ENCODE peak calls at places on chromosomes 4 and X, in eight cellular contexts. One of them, this sample, is unnamed.

GRCh38 chr4:84688605-84689004 is 105.7 kb downstream of the CDS1 start:
- DNase-seq in dorsolateral prefrontal cortex: no peak
- DNase-seq in GM06990: no peak
- DNase-seq in choroid plexus epithelial cell: no peak
- DNase-seq in Panc1: no peak
- DNase-seq in AG09309: no peak
- DNase-seq in lower leg skin: no peak
- DNase-seq in astrocyte of the cerebellum: no peak
- DNase-seq in this sample: no peak

GRCh38 chrX:78029663-78030062 is 60.2 kb upstream of the PGAM4 start:
- DNase-seq in choroid plexus epithelial cell: peak; percentile 54
- DNase-seq in AG09309: peak; percentile 4
- DNase-seq in dorsolateral prefrontal cortex: peak; percentile 46
- DNase-seq in GM06990: no peak
- DNase-seq in lower leg skin: no peak
- DNase-seq in astrocyte of the cerebellum: peak; percentile 3
- DNase-seq in Panc1: no peak
- DNase-seq in this sample: no peak

GRCh38 chrX:22389544-22390243 is 117.0 kb downstream of the CBLL2 start:
- DNase-seq in dorsolateral prefrontal cortex: no peak
- DNase-seq in Panc1: no peak
- DNase-seq in astrocyte of the cerebellum: peak; percentile 51
- DNase-seq in lower leg skin: no peak
- DNase-seq in GM06990: no peak
- DNase-seq in choroid plexus epithelial cell: peak; percentile 80
- DNase-seq in AG09309: no peak
- DNase-seq in this sample: no peak

GRCh38 chr4:8747896-8748575 is 123.6 kb downstream of the HMX1 start:
- DNase-seq in lower leg skin: no peak
- DNase-seq in choroid plexus epithelial cell: no peak
- DNase-seq in dorsolateral prefrontal cortex: no peak
- DNase-seq in GM06990: no peak
- DNase-seq in astrocyte of the cerebellum: no peak
- DNase-seq in Panc1: no peak
- DNase-seq in AG09309: no peak
- DNase-seq in this sample: no peak

GRCh38 chr4:103720661-103721060 is 876 bp upstream of the TACR3 start:
- DNase-seq in GM06990: no peak
- DNase-seq in AG09309: no peak
- DNase-seq in choroid plexus epithelial cell: no peak
- DNase-seq in dorsolateral prefrontal cortex: no peak
- DNase-seq in lower leg skin: no peak
- DNase-seq in Panc1: no peak
- DNase-seq in astrocyte of the cerebellum: no peak
- DNase-seq in this sample: no peak

GRCh38 chr4:2660596-2661211 is 95.4 kb downstream of the TNIP2 start:
- DNase-seq in Panc1: no peak
- DNase-seq in GM06990: no peak
- DNase-seq in AG09309: no peak
- DNase-seq in astrocyte of the cerebellum: no peak
- DNase-seq in lower leg skin: no peak
- DNase-seq in choroid plexus epithelial cell: peak; percentile 78
- DNase-seq in dorsolateral prefrontal cortex: no peak
- DNase-seq in this sample: no peak

GRCh38 chr4:25448379-25449109 is 71.5 kb downstream of the ANAPC4 start:
- DNase-seq in dorsolateral prefrontal cortex: no peak
- DNase-seq in lower leg skin: no peak
- DNase-seq in GM06990: no peak
- DNase-seq in AG09309: peak; percentile 75
- DNase-seq in choroid plexus epithelial cell: peak; percentile 36
- DNase-seq in astrocyte of the cerebellum: no peak
- DNase-seq in Panc1: no peak
- DNase-seq in this sample: no peak

GRCh38 chr4:28259951-28260350 is 1399.3 kb downstream of the STIM2 start:
- DNase-seq in lower leg skin: no peak
- DNase-seq in dorsolateral prefrontal cortex: no peak
- DNase-seq in choroid plexus epithelial cell: no peak
- DNase-seq in astrocyte of the cerebellum: no peak
- DNase-seq in GM06990: no peak
- DNase-seq in AG09309: no peak
- DNase-seq in Panc1: no peak
- DNase-seq in this sample: no peak

GRCh38 chr4:84870398-84871163 is 95.9 kb downstream of the WDFY3 start:
- DNase-seq in AG09309: no peak
- DNase-seq in dorsolateral prefrontal cortex: no peak
- DNase-seq in choroid plexus epithelial cell: peak; percentile 83
- DNase-seq in Panc1: no peak
- DNase-seq in astrocyte of the cerebellum: peak; percentile 54
- DNase-seq in lower leg skin: no peak
- DNase-seq in GM06990: no peak
- DNase-seq in this sample: no peak

GRCh38 chrX:128781506-128781905 is 729.3 kb upstream of the ACTRT1 start:
- DNase-seq in GM06990: no peak
- DNase-seq in lower leg skin: no peak
- DNase-seq in AG09309: no peak
- DNase-seq in astrocyte of the cerebellum: no peak
- DNase-seq in choroid plexus epithelial cell: peak; percentile 18
- DNase-seq in dorsolateral prefrontal cortex: no peak
- DNase-seq in Panc1: no peak
- DNase-seq in this sample: no peak

GRCh38 chr4:84632092-84632491 is 49.2 kb downstream of the CDS1 start:
- DNase-seq in GM06990: no peak
- DNase-seq in dorsolateral prefrontal cortex: no peak
- DNase-seq in astrocyte of the cerebellum: peak; percentile 75
- DNase-seq in AG09309: peak; percentile 69
- DNase-seq in choroid plexus epithelial cell: peak; percentile 93
- DNase-seq in Panc1: no peak
- DNase-seq in lower leg skin: no peak
- DNase-seq in this sample: no peak

GRCh38 chr4:175413561-175413960 is 398.5 kb downstream of the GPM6A start:
- DNase-seq in lower leg skin: no peak
- DNase-seq in GM06990: no peak
- DNase-seq in AG09309: no peak
- DNase-seq in choroid plexus epithelial cell: peak; percentile 65
- DNase-seq in dorsolateral prefrontal cortex: no peak
- DNase-seq in Panc1: no peak
- DNase-seq in astrocyte of the cerebellum: peak; percentile 95
- DNase-seq in this sample: no peak

GRCh38 chrX:110081740-110082139 is 78.8 kb downstream of the TMEM164 start:
- DNase-seq in AG09309: no peak
- DNase-seq in lower leg skin: peak; percentile 14
- DNase-seq in GM06990: no peak
- DNase-seq in Panc1: no peak
- DNase-seq in dorsolateral prefrontal cortex: peak; percentile 20
- DNase-seq in choroid plexus epithelial cell: peak; percentile 41
- DNase-seq in astrocyte of the cerebellum: no peak
- DNase-seq in this sample: no peak

GRCh38 chr4:144955104-144955503 is 142.9 kb downstream of the ANAPC10 start:
- DNase-seq in AG09309: no peak
- DNase-seq in choroid plexus epithelial cell: no peak
- DNase-seq in lower leg skin: no peak
- DNase-seq in Panc1: no peak
- DNase-seq in astrocyte of the cerebellum: no peak
- DNase-seq in GM06990: no peak
- DNase-seq in dorsolateral prefrontal cortex: no peak
- DNase-seq in this sample: no peak

GRCh38 chr4:121070696-121071639 is 1.4 kb downstream of the NDNF start:
- DNase-seq in Panc1: no peak
- DNase-seq in dorsolateral prefrontal cortex: no peak
- DNase-seq in GM06990: peak; percentile 9
- DNase-seq in AG09309: no peak
- DNase-seq in choroid plexus epithelial cell: peak; percentile 15
- DNase-seq in lower leg skin: no peak
- DNase-seq in astrocyte of the cerebellum: no peak
- DNase-seq in this sample: no peak

GRCh38 chr4:22573198-22573597 is 57.3 kb upstream of the ADGRA3 start:
- DNase-seq in choroid plexus epithelial cell: no peak
- DNase-seq in GM06990: no peak
- DNase-seq in AG09309: no peak
- DNase-seq in Panc1: no peak
- DNase-seq in astrocyte of the cerebellum: peak; percentile 9
- DNase-seq in lower leg skin: no peak
- DNase-seq in dorsolateral prefrontal cortex: peak; percentile 35
- DNase-seq in this sample: no peak

GRCh38 chrX:10119399-10119990 is 37.3 kb upstream of the CLCN4 start:
- DNase-seq in Panc1: peak; percentile 62
- DNase-seq in choroid plexus epithelial cell: peak; percentile 90
- DNase-seq in dorsolateral prefrontal cortex: peak; percentile 86
- DNase-seq in astrocyte of the cerebellum: peak; percentile 84
- DNase-seq in GM06990: peak; percentile 57
- DNase-seq in lower leg skin: peak; percentile 78
- DNase-seq in AG09309: peak; percentile 79
- DNase-seq in this sample: peak; percentile 68

GRCh38 chr4:88757067-88757466 is 59.4 kb upstream of the NAP1L5 start:
- DNase-seq in Panc1: no peak
- DNase-seq in AG09309: no peak
- DNase-seq in astrocyte of the cerebellum: no peak
- DNase-seq in lower leg skin: no peak
- DNase-seq in choroid plexus epithelial cell: no peak
- DNase-seq in GM06990: no peak
- DNase-seq in dorsolateral prefrontal cortex: no peak
- DNase-seq in this sample: no peak
- H3K4me3 ChIP-seq in Panc1: no peak overlapping the region
- H3K4me3 ChIP-seq in AG09309: no peak overlapping the region
- H3K4me3 ChIP-seq in astrocyte of the cerebellum: no peak overlapping the region
- H3K4me3 ChIP-seq in lower leg skin: no peak overlapping the region
- H3K4me3 ChIP-seq in choroid plexus epithelial cell: no peak overlapping the region
- H3K4me3 ChIP-seq in GM06990: no peak overlapping the region
- H3K4me3 ChIP-seq in dorsolateral prefrontal cortex: peak overlapping the region; percentile 59
- H3K4me3 ChIP-seq in this sample: no peak overlapping the region

GRCh38 chr4:141180991-141181760 is 39.5 kb upstream of the ZNF330 start:
- DNase-seq in lower leg skin: no peak
- DNase-seq in choroid plexus epithelial cell: no peak
- DNase-seq in astrocyte of the cerebellum: no peak
- DNase-seq in dorsolateral prefrontal cortex: no peak
- DNase-seq in Panc1: no peak
- DNase-seq in AG09309: no peak
- DNase-seq in GM06990: no peak
- DNase-seq in this sample: no peak
- H3K4me3 ChIP-seq in lower leg skin: no peak overlapping the region
- H3K4me3 ChIP-seq in choroid plexus epithelial cell: no peak overlapping the region
- H3K4me3 ChIP-seq in astrocyte of the cerebellum: no peak overlapping the region
- H3K4me3 ChIP-seq in dorsolateral prefrontal cortex: no peak overlapping the region
- H3K4me3 ChIP-seq in Panc1: no peak overlapping the region
- H3K4me3 ChIP-seq in AG09309: no peak overlapping the region
- H3K4me3 ChIP-seq in GM06990: no peak overlapping the region
- H3K4me3 ChIP-seq in this sample: no peak overlapping the region

GRCh38 chrX:40272141-40272540 is 174.4 kb upstream of the BCOR start:
- DNase-seq in lower leg skin: no peak
- DNase-seq in GM06990: no peak
- DNase-seq in AG09309: no peak
- DNase-seq in dorsolateral prefrontal cortex: no peak
- DNase-seq in choroid plexus epithelial cell: no peak
- DNase-seq in astrocyte of the cerebellum: no peak
- DNase-seq in Panc1: no peak
- DNase-seq in this sample: no peak

GRCh38 chrX:40272786-40273185 is 175.0 kb upstream of the BCOR start:
- DNase-seq in AG09309: no peak
- DNase-seq in Panc1: no peak
- DNase-seq in GM06990: no peak
- DNase-seq in choroid plexus epithelial cell: no peak
- DNase-seq in astrocyte of the cerebellum: no peak
- DNase-seq in lower leg skin: no peak
- DNase-seq in dorsolateral prefrontal cortex: no peak
- DNase-seq in this sample: no peak

GRCh38 chrX:40267334-40268118 is 169.8 kb upstream of the BCOR start:
- DNase-seq in choroid plexus epithelial cell: no peak
- DNase-seq in astrocyte of the cerebellum: no peak
- DNase-seq in AG09309: no peak
- DNase-seq in dorsolateral prefrontal cortex: no peak
- DNase-seq in lower leg skin: no peak
- DNase-seq in GM06990: peak; percentile 39
- DNase-seq in Panc1: no peak
- DNase-seq in this sample: no peak

GRCh38 chrX:40266490-40267333 is 169.0 kb upstream of the BCOR start:
- DNase-seq in choroid plexus epithelial cell: peak; percentile 72
- DNase-seq in dorsolateral prefrontal cortex: peak; percentile 39
- DNase-seq in GM06990: peak; percentile 59
- DNase-seq in lower leg skin: no peak
- DNase-seq in astrocyte of the cerebellum: no peak
- DNase-seq in AG09309: no peak
- DNase-seq in Panc1: no peak
- DNase-seq in this sample: peak; percentile 3

DNA sequence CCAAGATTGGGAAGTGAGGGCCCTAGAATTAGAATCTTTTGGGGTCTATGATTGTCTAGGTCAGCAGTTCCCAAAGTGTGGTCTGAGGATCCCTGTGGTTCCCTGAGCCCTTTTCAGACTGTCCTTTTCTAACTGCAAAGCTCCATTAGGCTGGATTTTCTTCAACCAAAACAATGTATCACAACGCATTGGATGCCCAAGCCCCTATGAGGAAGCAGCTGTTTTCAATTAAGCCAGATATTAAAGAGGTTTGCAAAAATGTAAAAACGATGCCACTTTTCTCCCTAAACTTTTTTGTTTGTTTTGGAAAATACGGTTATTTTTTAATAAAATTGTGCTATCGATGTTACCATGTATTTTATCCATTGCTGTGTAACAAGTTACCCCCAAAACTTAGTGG is 170.4 kb upstream of the BCOR start:
- DNase-seq in dorsolateral prefrontal cortex: no peak
- DNase-seq in GM06990: no peak
- DNase-seq in lower leg skin: no peak
- DNase-seq in AG09309: no peak
- DNase-seq in choroid plexus epithelial cell: no peak
- DNase-seq in Panc1: no peak
- DNase-seq in astrocyte of the cerebellum: no peak
- DNase-seq in this sample: no peak
- H3K4me3 ChIP-seq in dorsolateral prefrontal cortex: no peak overlapping the region
- H3K4me3 ChIP-seq in GM06990: no peak overlapping the region
- H3K4me3 ChIP-seq in lower leg skin: no peak overlapping the region
- H3K4me3 ChIP-seq in AG09309: no peak overlapping the region
- H3K4me3 ChIP-seq in choroid plexus epithelial cell: no peak overlapping the region
- H3K4me3 ChIP-seq in Panc1: no peak overlapping the region
- H3K4me3 ChIP-seq in astrocyte of the cerebellum: no peak overlapping the region
- H3K4me3 ChIP-seq in this sample: no peak overlapping the region

DNA sequence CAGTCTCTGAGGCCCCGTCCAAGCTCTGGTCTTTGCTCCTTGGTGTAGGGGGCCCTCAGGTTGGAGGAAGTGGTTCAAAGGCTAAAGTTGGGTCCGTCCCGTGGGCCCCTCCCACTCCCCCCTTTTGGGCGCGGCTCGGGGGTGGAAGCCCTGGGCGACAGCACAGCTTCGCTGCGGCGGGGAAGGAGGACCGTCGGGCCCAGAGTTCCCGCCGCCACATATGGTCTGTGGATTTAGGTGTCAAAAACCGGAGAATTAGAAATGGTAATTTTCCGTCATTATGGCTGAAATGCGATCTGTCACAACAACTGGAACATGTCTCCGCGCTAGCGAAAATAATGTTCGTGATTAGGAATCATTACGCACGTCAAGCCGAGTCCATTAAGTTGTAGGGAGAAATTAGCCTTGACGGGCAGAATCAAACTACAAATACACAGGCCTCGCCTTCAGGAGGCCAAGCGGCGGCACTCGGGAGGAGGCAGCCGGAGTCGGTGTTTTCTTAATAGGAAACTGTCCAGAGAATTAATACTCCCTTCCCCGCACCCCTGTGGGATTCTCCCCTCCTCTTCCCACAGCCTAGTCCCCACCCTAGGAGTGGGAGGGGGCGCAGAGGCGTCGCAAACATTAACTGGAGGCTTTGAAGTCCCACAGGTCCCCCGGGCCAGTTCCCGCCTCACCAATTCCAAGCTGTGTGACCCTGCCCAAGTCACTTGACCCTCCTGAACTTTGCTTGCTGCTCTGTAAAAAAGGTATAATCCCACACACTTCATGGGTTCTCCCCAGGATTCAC is 15.0 kb downstream of the NKX3-2 start:
- DNase-seq in Panc1: no peak
- DNase-seq in dorsolateral prefrontal cortex: no peak
- DNase-seq in choroid plexus epithelial cell: no peak
- DNase-seq in lower leg skin: no peak
- DNase-seq in astrocyte of the cerebellum: no peak
- DNase-seq in GM06990: no peak
- DNase-seq in AG09309: no peak
- DNase-seq in this sample: no peak
- H3K4me3 ChIP-seq in Panc1: no peak overlapping the region
- H3K4me3 ChIP-seq in dorsolateral prefrontal cortex: no peak overlapping the region
- H3K4me3 ChIP-seq in choroid plexus epithelial cell: no peak overlapping the region
- H3K4me3 ChIP-seq in lower leg skin: no peak overlapping the region
- H3K4me3 ChIP-seq in astrocyte of the cerebellum: no peak overlapping the region
- H3K4me3 ChIP-seq in GM06990: no peak overlapping the region
- H3K4me3 ChIP-seq in AG09309: no peak overlapping the region
- H3K4me3 ChIP-seq in this sample: no peak overlapping the region